ENCODE peak calls at places on chromosome 2, in four cellular contexts. P, B, Z and G are unnamed samples.

GRCh38 chr2:119517433-119517832 is 6.8 kb downstream of the SCTR start:
- DNase-seq in P (peak), B (peak), Z (peak), G (peak)

GRCh38 chr2:241878007-241878970 is 8.8 kb downstream of the RTP5 start:
- DNase-seq in P (peak), Z (peak), B (peak), G (peak)

GRCh38 chr2:58866040-58866439 is 624.9 kb upstream of the FANCL start:
- DNase-seq in P (no peak), Z (peak), B (no peak), G (no peak)

GRCh38 chr2:112023707-112024106 is 31.4 kb upstream of the TMEM87B start:
- DNase-seq in B (no peak), Z (no peak), P (no peak), G (no peak)

GRCh38 chr2:143513081-143513480 is 383.9 kb downstream of the ARHGAP15 start:
- DNase-seq in B (no peak), Z (peak), P (peak), G (no peak)

GRCh38 chr2:177585234-177585863 is 192.8 kb downstream of the AGPS start:
- DNase-seq in B (no peak), Z (no peak), P (no peak), G (peak)

GRCh38 chr2:195633974-195634373 is 23.1 kb upstream of the SLC39A10 start:
- DNase-seq in P (no peak), Z (no peak), B (no peak), G (no peak)

GRCh38 chr2:205731521-205731965 is 49.2 kb downstream of the NRP2 start:
- DNase-seq in P (peak), Z (no peak), B (no peak), G (no peak)

GRCh38 chr2:130790808-130791616 is 35.7 kb downstream of the AMER3 start:
- DNase-seq in P (no peak), B (no peak), Z (no peak), G (no peak)

GRCh38 chr2:234981197-234982095 is 29.6 kb downstream of the SH3BP4 start:
- DNase-seq in P (peak), B (peak), Z (peak), G (peak)

GRCh38 chr2:77054938-77055337 is 467.2 kb downstream of the LRRTM4 start:
- DNase-seq in Z (no peak), B (no peak), P (no peak), G (no peak)